ENCODE peak calls at places on chromosomes 6 and 20, in ten cellular contexts. One of them, this sample, is unnamed.

GRCh38 chr6:109445382-109445781 is 4.9 kb downstream of the SMPD2 start:
- DNase-seq in NCI-H1436: no peak
- DNase-seq in activated CD4-positive, alpha-beta T cell treated with anti-CD3 and anti-CD28 coated beads, Interleukin-2, amount 50 U/mL, for 4 hours: no peak
- DNase-seq in hippocampal formation: no peak
- DNase-seq in T1000: no peak
- DNase-seq in left lobe of liver: no peak
- DNase-seq in hepatic stellate cell: no peak
- DNase-seq in CD4-positive, CD25-positive, alpha-beta regulatory T cell: no peak
- DNase-seq in SW480: no peak
- DNase-seq in stimulated activated CD8-positive, alpha-beta memory T cell treated with anti-CD3 and anti-CD28 coated beads, Interleukin-12 subunit alpha, Interleukin-12 subunit beta, amount 100 ng/mL, for 4 hours: no peak
- DNase-seq in this sample: no peak

GRCh38 chr20:62707981-62708521 is 585 bp upstream of the NTSR1 start:
- DNase-seq in NCI-H1436: peak; percentile 41
- DNase-seq in activated CD4-positive, alpha-beta T cell treated with anti-CD3 and anti-CD28 coated beads, Interleukin-2, amount 50 U/mL, for 4 hours: no peak
- DNase-seq in hippocampal formation: no peak
- DNase-seq in T1000: no peak
- DNase-seq in left lobe of liver: no peak
- DNase-seq in hepatic stellate cell: no peak
- DNase-seq in CD4-positive, CD25-positive, alpha-beta regulatory T cell: peak; percentile 20
- DNase-seq in SW480: peak; percentile 97
- DNase-seq in stimulated activated CD8-positive, alpha-beta memory T cell treated with anti-CD3 and anti-CD28 coated beads, Interleukin-12 subunit alpha, Interleukin-12 subunit beta, amount 100 ng/mL, for 4 hours: no peak
- DNase-seq in this sample: no peak

GRCh38 chr6:79548310-79548709 is 11.1 kb upstream of the LCA5 start:
- DNase-seq in NCI-H1436: no peak
- DNase-seq in activated CD4-positive, alpha-beta T cell treated with anti-CD3 and anti-CD28 coated beads, Interleukin-2, amount 50 U/mL, for 4 hours: no peak
- DNase-seq in hippocampal formation: no peak
- DNase-seq in T1000: no peak
- DNase-seq in left lobe of liver: no peak
- DNase-seq in hepatic stellate cell: no peak
- DNase-seq in CD4-positive, CD25-positive, alpha-beta regulatory T cell: no peak
- DNase-seq in SW480: no peak
- DNase-seq in stimulated activated CD8-positive, alpha-beta memory T cell treated with anti-CD3 and anti-CD28 coated beads, Interleukin-12 subunit alpha, Interleukin-12 subunit beta, amount 100 ng/mL, for 4 hours: no peak
- DNase-seq in this sample: no peak

GRCh38 chr6:89400912-89401399 is 11.1 kb downstream of the RRAGD start:
- DNase-seq in NCI-H1436: no peak
- DNase-seq in activated CD4-positive, alpha-beta T cell treated with anti-CD3 and anti-CD28 coated beads, Interleukin-2, amount 50 U/mL, for 4 hours: no peak
- DNase-seq in hippocampal formation: no peak
- DNase-seq in T1000: no peak
- DNase-seq in left lobe of liver: no peak
- DNase-seq in hepatic stellate cell: no peak
- DNase-seq in CD4-positive, CD25-positive, alpha-beta regulatory T cell: no peak
- DNase-seq in SW480: no peak
- DNase-seq in stimulated activated CD8-positive, alpha-beta memory T cell treated with anti-CD3 and anti-CD28 coated beads, Interleukin-12 subunit alpha, Interleukin-12 subunit beta, amount 100 ng/mL, for 4 hours: no peak
- DNase-seq in this sample: no peak

GRCh38 chr20:462199-462991 is at the start of gene TBC1D20:
- DNase-seq in NCI-H1436: peak; percentile 83
- DNase-seq in activated CD4-positive, alpha-beta T cell treated with anti-CD3 and anti-CD28 coated beads, Interleukin-2, amount 50 U/mL, for 4 hours: peak; percentile 78
- DNase-seq in hippocampal formation: peak; percentile 70
- DNase-seq in T1000: peak; percentile 6
- DNase-seq in left lobe of liver: peak; percentile 86
- DNase-seq in hepatic stellate cell: peak; percentile 90
- DNase-seq in CD4-positive, CD25-positive, alpha-beta regulatory T cell: peak; percentile 92
- DNase-seq in SW480: peak; percentile 88
- DNase-seq in stimulated activated CD8-positive, alpha-beta memory T cell treated with anti-CD3 and anti-CD28 coated beads, Interleukin-12 subunit alpha, Interleukin-12 subunit beta, amount 100 ng/mL, for 4 hours: peak; percentile 77
- DNase-seq in this sample: peak; percentile 7

GRCh38 chr20:59485576-59486250 is 118.6 kb upstream of the PHACTR3 start:
- DNase-seq in NCI-H1436: no peak
- DNase-seq in activated CD4-positive, alpha-beta T cell treated with anti-CD3 and anti-CD28 coated beads, Interleukin-2, amount 50 U/mL, for 4 hours: no peak
- DNase-seq in hippocampal formation: no peak
- DNase-seq in T1000: no peak
- DNase-seq in left lobe of liver: no peak
- DNase-seq in hepatic stellate cell: no peak
- DNase-seq in CD4-positive, CD25-positive, alpha-beta regulatory T cell: no peak
- DNase-seq in SW480: no peak
- DNase-seq in stimulated activated CD8-positive, alpha-beta memory T cell treated with anti-CD3 and anti-CD28 coated beads, Interleukin-12 subunit alpha, Interleukin-12 subunit beta, amount 100 ng/mL, for 4 hours: no peak
- DNase-seq in this sample: no peak

GRCh38 chr6:149563203-149563927 is 2.8 kb upstream of the GINM1 start:
- DNase-seq in NCI-H1436: no peak
- DNase-seq in activated CD4-positive, alpha-beta T cell treated with anti-CD3 and anti-CD28 coated beads, Interleukin-2, amount 50 U/mL, for 4 hours: no peak
- DNase-seq in hippocampal formation: no peak
- DNase-seq in T1000: no peak
- DNase-seq in left lobe of liver: no peak
- DNase-seq in hepatic stellate cell: peak; percentile 86
- DNase-seq in CD4-positive, CD25-positive, alpha-beta regulatory T cell: no peak
- DNase-seq in SW480: no peak
- DNase-seq in stimulated activated CD8-positive, alpha-beta memory T cell treated with anti-CD3 and anti-CD28 coated beads, Interleukin-12 subunit alpha, Interleukin-12 subunit beta, amount 100 ng/mL, for 4 hours: no peak
- DNase-seq in this sample: no peak

GRCh38 chr6:159056432-159056831 is 11.6 kb upstream of the TAGAP start:
- DNase-seq in NCI-H1436: no peak
- DNase-seq in activated CD4-positive, alpha-beta T cell treated with anti-CD3 and anti-CD28 coated beads, Interleukin-2, amount 50 U/mL, for 4 hours: no peak
- DNase-seq in hippocampal formation: no peak
- DNase-seq in T1000: no peak
- DNase-seq in left lobe of liver: no peak
- DNase-seq in hepatic stellate cell: no peak
- DNase-seq in CD4-positive, CD25-positive, alpha-beta regulatory T cell: no peak
- DNase-seq in SW480: no peak
- DNase-seq in stimulated activated CD8-positive, alpha-beta memory T cell treated with anti-CD3 and anti-CD28 coated beads, Interleukin-12 subunit alpha, Interleukin-12 subunit beta, amount 100 ng/mL, for 4 hours: no peak
- DNase-seq in this sample: no peak

GRCh38 chr20:868279-868678 is 34.8 kb downstream of the FAM110A start:
- DNase-seq in NCI-H1436: no peak
- DNase-seq in activated CD4-positive, alpha-beta T cell treated with anti-CD3 and anti-CD28 coated beads, Interleukin-2, amount 50 U/mL, for 4 hours: no peak
- DNase-seq in hippocampal formation: no peak
- DNase-seq in T1000: no peak
- DNase-seq in left lobe of liver: no peak
- DNase-seq in hepatic stellate cell: no peak
- DNase-seq in CD4-positive, CD25-positive, alpha-beta regulatory T cell: no peak
- DNase-seq in SW480: no peak
- DNase-seq in stimulated activated CD8-positive, alpha-beta memory T cell treated with anti-CD3 and anti-CD28 coated beads, Interleukin-12 subunit alpha, Interleukin-12 subunit beta, amount 100 ng/mL, for 4 hours: no peak
- DNase-seq in this sample: no peak

GRCh38 chr6:41546866-41547798 is 951 bp downstream of the FOXP4 start:
- DNase-seq in NCI-H1436: no peak
- DNase-seq in activated CD4-positive, alpha-beta T cell treated with anti-CD3 and anti-CD28 coated beads, Interleukin-2, amount 50 U/mL, for 4 hours: peak; percentile 21
- DNase-seq in hippocampal formation: peak; percentile 40
- DNase-seq in T1000: peak; percentile 11
- DNase-seq in left lobe of liver: peak; percentile 73
- DNase-seq in hepatic stellate cell: peak; percentile 54
- DNase-seq in CD4-positive, CD25-positive, alpha-beta regulatory T cell: peak; percentile 37
- DNase-seq in SW480: peak; percentile 25
- DNase-seq in stimulated activated CD8-positive, alpha-beta memory T cell treated with anti-CD3 and anti-CD28 coated beads, Interleukin-12 subunit alpha, Interleukin-12 subunit beta, amount 100 ng/mL, for 4 hours: no peak
- DNase-seq in this sample: no peak

GRCh38 chr6:165568326-165568725 is 94.7 kb downstream of the PDE10A start:
- DNase-seq in NCI-H1436: no peak
- DNase-seq in activated CD4-positive, alpha-beta T cell treated with anti-CD3 and anti-CD28 coated beads, Interleukin-2, amount 50 U/mL, for 4 hours: no peak
- DNase-seq in hippocampal formation: no peak
- DNase-seq in T1000: no peak
- DNase-seq in left lobe of liver: no peak
- DNase-seq in hepatic stellate cell: no peak
- DNase-seq in CD4-positive, CD25-positive, alpha-beta regulatory T cell: no peak
- DNase-seq in SW480: no peak
- DNase-seq in stimulated activated CD8-positive, alpha-beta memory T cell treated with anti-CD3 and anti-CD28 coated beads, Interleukin-12 subunit alpha, Interleukin-12 subunit beta, amount 100 ng/mL, for 4 hours: no peak
- DNase-seq in this sample: no peak

GRCh38 chr20:47502271-47502730 is 614 bp downstream of the NCOA3 start:
- DNase-seq in NCI-H1436: no peak
- DNase-seq in activated CD4-positive, alpha-beta T cell treated with anti-CD3 and anti-CD28 coated beads, Interleukin-2, amount 50 U/mL, for 4 hours: no peak
- DNase-seq in hippocampal formation: peak; percentile 29
- DNase-seq in T1000: no peak
- DNase-seq in left lobe of liver: peak; percentile 48
- DNase-seq in hepatic stellate cell: peak; percentile 21
- DNase-seq in CD4-positive, CD25-positive, alpha-beta regulatory T cell: no peak
- DNase-seq in SW480: peak; percentile 58
- DNase-seq in stimulated activated CD8-positive, alpha-beta memory T cell treated with anti-CD3 and anti-CD28 coated beads, Interleukin-12 subunit alpha, Interleukin-12 subunit beta, amount 100 ng/mL, for 4 hours: no peak
- DNase-seq in this sample: no peak

GRCh38 chr20:1802385-1803215 is 92.6 kb upstream of the SIRPA start:
- DNase-seq in NCI-H1436: peak; percentile 11
- DNase-seq in activated CD4-positive, alpha-beta T cell treated with anti-CD3 and anti-CD28 coated beads, Interleukin-2, amount 50 U/mL, for 4 hours: peak; percentile 5
- DNase-seq in hippocampal formation: peak; percentile 82
- DNase-seq in T1000: peak; percentile 14
- DNase-seq in left lobe of liver: peak; percentile 56
- DNase-seq in hepatic stellate cell: peak; percentile 73
- DNase-seq in CD4-positive, CD25-positive, alpha-beta regulatory T cell: peak; percentile 46
- DNase-seq in SW480: peak; percentile 68
- DNase-seq in stimulated activated CD8-positive, alpha-beta memory T cell treated with anti-CD3 and anti-CD28 coated beads, Interleukin-12 subunit alpha, Interleukin-12 subunit beta, amount 100 ng/mL, for 4 hours: no peak
- DNase-seq in this sample: no peak

GRCh38 chr6:83872386-83873118 is 13.1 kb downstream of the CYB5R4 start:
- DNase-seq in NCI-H1436: no peak
- DNase-seq in activated CD4-positive, alpha-beta T cell treated with anti-CD3 and anti-CD28 coated beads, Interleukin-2, amount 50 U/mL, for 4 hours: no peak
- DNase-seq in hippocampal formation: peak; percentile 11
- DNase-seq in T1000: no peak
- DNase-seq in left lobe of liver: no peak
- DNase-seq in hepatic stellate cell: no peak
- DNase-seq in CD4-positive, CD25-positive, alpha-beta regulatory T cell: no peak
- DNase-seq in SW480: no peak
- DNase-seq in stimulated activated CD8-positive, alpha-beta memory T cell treated with anti-CD3 and anti-CD28 coated beads, Interleukin-12 subunit alpha, Interleukin-12 subunit beta, amount 100 ng/mL, for 4 hours: no peak
- DNase-seq in this sample: no peak

GRCh38 chr6:41002168-41002567 is 36.9 kb downstream of the UNC5CL start:
- DNase-seq in NCI-H1436: no peak
- DNase-seq in activated CD4-positive, alpha-beta T cell treated with anti-CD3 and anti-CD28 coated beads, Interleukin-2, amount 50 U/mL, for 4 hours: no peak
- DNase-seq in hippocampal formation: no peak
- DNase-seq in T1000: no peak
- DNase-seq in left lobe of liver: no peak
- DNase-seq in hepatic stellate cell: no peak
- DNase-seq in CD4-positive, CD25-positive, alpha-beta regulatory T cell: no peak
- DNase-seq in SW480: no peak
- DNase-seq in stimulated activated CD8-positive, alpha-beta memory T cell treated with anti-CD3 and anti-CD28 coated beads, Interleukin-12 subunit alpha, Interleukin-12 subunit beta, amount 100 ng/mL, for 4 hours: no peak
- DNase-seq in this sample: no peak

GRCh38 chr6:157323114-157323923 is at the start of gene TMEM242:
- DNase-seq in NCI-H1436: no peak
- DNase-seq in activated CD4-positive, alpha-beta T cell treated with anti-CD3 and anti-CD28 coated beads, Interleukin-2, amount 50 U/mL, for 4 hours: peak; percentile 82
- DNase-seq in hippocampal formation: no peak
- DNase-seq in T1000: no peak
- DNase-seq in left lobe of liver: peak; percentile 93
- DNase-seq in hepatic stellate cell: peak; percentile 89
- DNase-seq in CD4-positive, CD25-positive, alpha-beta regulatory T cell: peak; percentile 94
- DNase-seq in SW480: peak; percentile 85
- DNase-seq in stimulated activated CD8-positive, alpha-beta memory T cell treated with anti-CD3 and anti-CD28 coated beads, Interleukin-12 subunit alpha, Interleukin-12 subunit beta, amount 100 ng/mL, for 4 hours: peak; percentile 82
- DNase-seq in this sample: no peak

GRCh38 chr6:46042355-46042999 is 26.8 kb upstream of the CLIC5 start:
- DNase-seq in NCI-H1436: peak; percentile 55
- DNase-seq in activated CD4-positive, alpha-beta T cell treated with anti-CD3 and anti-CD28 coated beads, Interleukin-2, amount 50 U/mL, for 4 hours: no peak
- DNase-seq in hippocampal formation: no peak
- DNase-seq in T1000: no peak
- DNase-seq in left lobe of liver: no peak
- DNase-seq in hepatic stellate cell: peak; percentile 19
- DNase-seq in CD4-positive, CD25-positive, alpha-beta regulatory T cell: peak; percentile 25
- DNase-seq in SW480: peak; percentile 50
- DNase-seq in stimulated activated CD8-positive, alpha-beta memory T cell treated with anti-CD3 and anti-CD28 coated beads, Interleukin-12 subunit alpha, Interleukin-12 subunit beta, amount 100 ng/mL, for 4 hours: no peak
- DNase-seq in this sample: no peak

GRCh38 chr6:151372164-151372563 is 19.2 kb downstream of the ZBTB2 start:
- DNase-seq in NCI-H1436: no peak
- DNase-seq in activated CD4-positive, alpha-beta T cell treated with anti-CD3 and anti-CD28 coated beads, Interleukin-2, amount 50 U/mL, for 4 hours: no peak
- DNase-seq in hippocampal formation: no peak
- DNase-seq in T1000: no peak
- DNase-seq in left lobe of liver: no peak
- DNase-seq in hepatic stellate cell: no peak
- DNase-seq in CD4-positive, CD25-positive, alpha-beta regulatory T cell: peak; percentile 48
- DNase-seq in SW480: no peak
- DNase-seq in stimulated activated CD8-positive, alpha-beta memory T cell treated with anti-CD3 and anti-CD28 coated beads, Interleukin-12 subunit alpha, Interleukin-12 subunit beta, amount 100 ng/mL, for 4 hours: no peak
- DNase-seq in this sample: no peak

GRCh38 chr6:34276881-34277762 is 28.3 kb upstream of the SMIM29 start:
- DNase-seq in NCI-H1436: no peak
- DNase-seq in activated CD4-positive, alpha-beta T cell treated with anti-CD3 and anti-CD28 coated beads, Interleukin-2, amount 50 U/mL, for 4 hours: no peak
- DNase-seq in hippocampal formation: no peak
- DNase-seq in T1000: no peak
- DNase-seq in left lobe of liver: no peak
- DNase-seq in hepatic stellate cell: no peak
- DNase-seq in CD4-positive, CD25-positive, alpha-beta regulatory T cell: no peak
- DNase-seq in SW480: no peak
- DNase-seq in stimulated activated CD8-positive, alpha-beta memory T cell treated with anti-CD3 and anti-CD28 coated beads, Interleukin-12 subunit alpha, Interleukin-12 subunit beta, amount 100 ng/mL, for 4 hours: no peak
- DNase-seq in this sample: no peak

GRCh38 chr6:74415056-74415455 is 719.1 kb downstream of the CD109 start:
- DNase-seq in NCI-H1436: no peak
- DNase-seq in activated CD4-positive, alpha-beta T cell treated with anti-CD3 and anti-CD28 coated beads, Interleukin-2, amount 50 U/mL, for 4 hours: no peak
- DNase-seq in hippocampal formation: no peak
- DNase-seq in T1000: no peak
- DNase-seq in left lobe of liver: no peak
- DNase-seq in hepatic stellate cell: no peak
- DNase-seq in CD4-positive, CD25-positive, alpha-beta regulatory T cell: no peak
- DNase-seq in SW480: no peak
- DNase-seq in stimulated activated CD8-positive, alpha-beta memory T cell treated with anti-CD3 and anti-CD28 coated beads, Interleukin-12 subunit alpha, Interleukin-12 subunit beta, amount 100 ng/mL, for 4 hours: no peak
- DNase-seq in this sample: no peak

GRCh38 chr6:3321875-3322274 is 63.1 kb downstream of the PSMG4 start:
- DNase-seq in NCI-H1436: no peak
- DNase-seq in activated CD4-positive, alpha-beta T cell treated with anti-CD3 and anti-CD28 coated beads, Interleukin-2, amount 50 U/mL, for 4 hours: no peak
- DNase-seq in hippocampal formation: no peak
- DNase-seq in T1000: no peak
- DNase-seq in left lobe of liver: no peak
- DNase-seq in hepatic stellate cell: no peak
- DNase-seq in CD4-positive, CD25-positive, alpha-beta regulatory T cell: no peak
- DNase-seq in SW480: no peak
- DNase-seq in stimulated activated CD8-positive, alpha-beta memory T cell treated with anti-CD3 and anti-CD28 coated beads, Interleukin-12 subunit alpha, Interleukin-12 subunit beta, amount 100 ng/mL, for 4 hours: no peak
- DNase-seq in this sample: no peak

GRCh38 chr20:19947611-19948264 is 69.4 kb upstream of the NAA20 start:
- DNase-seq in NCI-H1436: no peak
- DNase-seq in activated CD4-positive, alpha-beta T cell treated with anti-CD3 and anti-CD28 coated beads, Interleukin-2, amount 50 U/mL, for 4 hours: no peak
- DNase-seq in hippocampal formation: no peak
- DNase-seq in T1000: no peak
- DNase-seq in left lobe of liver: no peak
- DNase-seq in hepatic stellate cell: peak; percentile 74
- DNase-seq in CD4-positive, CD25-positive, alpha-beta regulatory T cell: no peak
- DNase-seq in SW480: no peak
- DNase-seq in stimulated activated CD8-positive, alpha-beta memory T cell treated with anti-CD3 and anti-CD28 coated beads, Interleukin-12 subunit alpha, Interleukin-12 subunit beta, amount 100 ng/mL, for 4 hours: no peak
- DNase-seq in this sample: no peak

GRCh38 chr6:27280540-27281000 is 31.5 kb downstream of the POM121L2 start:
- DNase-seq in NCI-H1436: no peak
- DNase-seq in activated CD4-positive, alpha-beta T cell treated with anti-CD3 and anti-CD28 coated beads, Interleukin-2, amount 50 U/mL, for 4 hours: no peak
- DNase-seq in hippocampal formation: no peak
- DNase-seq in T1000: no peak
- DNase-seq in left lobe of liver: no peak
- DNase-seq in hepatic stellate cell: no peak
- DNase-seq in CD4-positive, CD25-positive, alpha-beta regulatory T cell: no peak
- DNase-seq in SW480: peak; percentile 29
- DNase-seq in stimulated activated CD8-positive, alpha-beta memory T cell treated with anti-CD3 and anti-CD28 coated beads, Interleukin-12 subunit alpha, Interleukin-12 subunit beta, amount 100 ng/mL, for 4 hours: no peak
- DNase-seq in this sample: no peak

GRCh38 chr6:127514396-127515227 is 4.5 kb downstream of the MTCL3 start:
- DNase-seq in NCI-H1436: peak; percentile 9
- DNase-seq in activated CD4-positive, alpha-beta T cell treated with anti-CD3 and anti-CD28 coated beads, Interleukin-2, amount 50 U/mL, for 4 hours: peak; percentile 20
- DNase-seq in hippocampal formation: peak; percentile 46
- DNase-seq in T1000: no peak
- DNase-seq in left lobe of liver: no peak
- DNase-seq in hepatic stellate cell: peak; percentile 57
- DNase-seq in CD4-positive, CD25-positive, alpha-beta regulatory T cell: peak; percentile 58
- DNase-seq in SW480: no peak
- DNase-seq in stimulated activated CD8-positive, alpha-beta memory T cell treated with anti-CD3 and anti-CD28 coated beads, Interleukin-12 subunit alpha, Interleukin-12 subunit beta, amount 100 ng/mL, for 4 hours: no peak
- DNase-seq in this sample: no peak

GRCh38 chr6:2765896-2766766 is 938 bp downstream of the WRNIP1 start:
- DNase-seq in NCI-H1436: no peak
- DNase-seq in activated CD4-positive, alpha-beta T cell treated with anti-CD3 and anti-CD28 coated beads, Interleukin-2, amount 50 U/mL, for 4 hours: peak; percentile 36
- DNase-seq in hippocampal formation: no peak
- DNase-seq in T1000: peak; percentile 41
- DNase-seq in left lobe of liver: peak; percentile 55
- DNase-seq in hepatic stellate cell: peak; percentile 68
- DNase-seq in CD4-positive, CD25-positive, alpha-beta regulatory T cell: peak; percentile 53
- DNase-seq in SW480: peak; percentile 30
- DNase-seq in stimulated activated CD8-positive, alpha-beta memory T cell treated with anti-CD3 and anti-CD28 coated beads, Interleukin-12 subunit alpha, Interleukin-12 subunit beta, amount 100 ng/mL, for 4 hours: peak; percentile 33
- DNase-seq in this sample: no peak

GRCh38 chr6:155493694-155494143 is 38.1 kb upstream of the NOX3 start:
- DNase-seq in NCI-H1436: no peak
- DNase-seq in activated CD4-positive, alpha-beta T cell treated with anti-CD3 and anti-CD28 coated beads, Interleukin-2, amount 50 U/mL, for 4 hours: no peak
- DNase-seq in hippocampal formation: no peak
- DNase-seq in T1000: peak; percentile 50
- DNase-seq in left lobe of liver: no peak
- DNase-seq in hepatic stellate cell: peak; percentile 70
- DNase-seq in CD4-positive, CD25-positive, alpha-beta regulatory T cell: peak; percentile 27
- DNase-seq in SW480: peak; percentile 62
- DNase-seq in stimulated activated CD8-positive, alpha-beta memory T cell treated with anti-CD3 and anti-CD28 coated beads, Interleukin-12 subunit alpha, Interleukin-12 subunit beta, amount 100 ng/mL, for 4 hours: no peak
- DNase-seq in this sample: peak; percentile 88

GRCh38 chr6:166330612-166331011 is 11.7 kb downstream of the SFT2D1 start:
- DNase-seq in NCI-H1436: no peak
- DNase-seq in activated CD4-positive, alpha-beta T cell treated with anti-CD3 and anti-CD28 coated beads, Interleukin-2, amount 50 U/mL, for 4 hours: no peak
- DNase-seq in hippocampal formation: peak; percentile 79
- DNase-seq in T1000: no peak
- DNase-seq in left lobe of liver: peak; percentile 83
- DNase-seq in hepatic stellate cell: peak; percentile 69
- DNase-seq in CD4-positive, CD25-positive, alpha-beta regulatory T cell: no peak
- DNase-seq in SW480: no peak
- DNase-seq in stimulated activated CD8-positive, alpha-beta memory T cell treated with anti-CD3 and anti-CD28 coated beads, Interleukin-12 subunit alpha, Interleukin-12 subunit beta, amount 100 ng/mL, for 4 hours: no peak
- DNase-seq in this sample: no peak

GRCh38 chr6:7630792-7631191 is 40.8 kb downstream of the SNRNP48 start:
- DNase-seq in NCI-H1436: no peak
- DNase-seq in activated CD4-positive, alpha-beta T cell treated with anti-CD3 and anti-CD28 coated beads, Interleukin-2, amount 50 U/mL, for 4 hours: no peak
- DNase-seq in hippocampal formation: no peak
- DNase-seq in T1000: no peak
- DNase-seq in left lobe of liver: no peak
- DNase-seq in hepatic stellate cell: no peak
- DNase-seq in CD4-positive, CD25-positive, alpha-beta regulatory T cell: no peak
- DNase-seq in SW480: no peak
- DNase-seq in stimulated activated CD8-positive, alpha-beta memory T cell treated with anti-CD3 and anti-CD28 coated beads, Interleukin-12 subunit alpha, Interleukin-12 subunit beta, amount 100 ng/mL, for 4 hours: no peak
- DNase-seq in this sample: no peak

This sample was measured in keratinocyte.